ENCODE peak calls at places on chromosomes 2 and 18, in six cellular contexts. J is HCT116, T is PC-3, F is neural progenitor cell, D is GM23248, A is hepatocyte. C is an unnamed sample.

GRCh38 chr2:225020157-225020864 is 22.0 kb downstream of the DOCK10 start:
- DNase-seq in J (no peak), T (no peak), F (no peak), D (peak), A (no peak), C (no peak)

GRCh38 chr2:219198974-219199373 is 7.6 kb upstream of the ZFAND2B start:
- DNase-seq in J (no peak), T (peak), F (no peak), D (no peak), A (no peak), C (no peak)

GRCh38 chr2:19542796-19543195 is 184.4 kb upstream of the OSR1 start:
- DNase-seq in J (no peak), T (no peak), F (no peak), D (peak), A (no peak), C (no peak)

GRCh38 chr2:234980476-234981187 is 28.8 kb downstream of the SH3BP4 start:
- DNase-seq in J (no peak), T (peak), F (no peak), D (no peak), A (peak), C (no peak)

GRCh38 chr2:99915108-99915675 is 227.2 kb downstream of the AFF3 start:
- DNase-seq in J (no peak), T (no peak), F (no peak), D (no peak), A (no peak), C (no peak)

GRCh38 chr2:62814132-62814531 is 108.6 kb downstream of the EHBP1 start:
- DNase-seq in J (no peak), T (no peak), F (no peak), D (peak), A (no peak), C (no peak)

GRCh38 chr2:10951558-10952414 is 40.1 kb downstream of the KCNF1 start:
- DNase-seq in J (no peak), T (no peak), F (no peak), D (no peak), A (no peak), C (no peak)

GRCh38 chr2:33511141-33511540 is 34.7 kb downstream of the RASGRP3 start:
- DNase-seq in J (no peak), T (no peak), F (no peak), D (no peak), A (no peak), C (no peak)

GRCh38 chr18:10329116-10329515 is 125.3 kb upstream of the APCDD1 start:
- DNase-seq in J (no peak), T (no peak), F (no peak), D (peak), A (no peak), C (no peak)

GRCh38 chr2:177799531-177799930 is 273.0 kb downstream of the PDE11A start:
- DNase-seq in J (no peak), T (peak), F (peak), D (peak), A (peak), C (peak)

GRCh38 chr2:191155608-191156071 is 4.8 kb upstream of the STAT4 start:
- DNase-seq in J (peak), T (peak), F (no peak), D (peak), A (peak), C (peak)

GRCh38 chr2:47190188-47190818 is 35.2 kb upstream of the STPG4 start:
- DNase-seq in J (no peak), T (peak), F (no peak), D (peak), A (no peak), C (no peak)

GRCh38 chr2:58521803-58522602 is 280.9 kb upstream of the FANCL start:
- DNase-seq in J (no peak), T (peak), F (no peak), D (peak), A (no peak), C (no peak)

GRCh38 chr2:239895116-239895515 is 130.0 kb downstream of the NDUFA10 start:
- DNase-seq in J (no peak), T (no peak), F (no peak), D (no peak), A (no peak), C (no peak)

GRCh38 chr2:237731663-237732062 is 66.9 kb upstream of the RBM44 start:
- DNase-seq in J (peak), T (peak), F (no peak), D (peak), A (peak), C (no peak)

GRCh38 chr2:145007673-145008263 is 487.8 kb upstream of the ZEB2 start:
- DNase-seq in J (no peak), T (peak), F (no peak), D (no peak), A (no peak), C (no peak)

GRCh38 chr2:42853571-42854206 is 61.3 kb upstream of the HAAO start:
- DNase-seq in J (no peak), T (no peak), F (no peak), D (no peak), A (no peak), C (no peak)

GRCh38 chr2:42850016-42850805 is 57.8 kb upstream of the HAAO start:
- DNase-seq in J (no peak), T (no peak), F (no peak), D (no peak), A (no peak), C (no peak)

GRCh38 chr2:42852798-42853197 is 60.4 kb upstream of the HAAO start:
- DNase-seq in J (no peak), T (no peak), F (no peak), D (no peak), A (no peak), C (no peak)

GRCh38 chr2:42851186-42851585 is 58.8 kb upstream of the HAAO start:
- DNase-seq in J (no peak), T (no peak), F (no peak), D (no peak), A (no peak), C (no peak)

DNA sequence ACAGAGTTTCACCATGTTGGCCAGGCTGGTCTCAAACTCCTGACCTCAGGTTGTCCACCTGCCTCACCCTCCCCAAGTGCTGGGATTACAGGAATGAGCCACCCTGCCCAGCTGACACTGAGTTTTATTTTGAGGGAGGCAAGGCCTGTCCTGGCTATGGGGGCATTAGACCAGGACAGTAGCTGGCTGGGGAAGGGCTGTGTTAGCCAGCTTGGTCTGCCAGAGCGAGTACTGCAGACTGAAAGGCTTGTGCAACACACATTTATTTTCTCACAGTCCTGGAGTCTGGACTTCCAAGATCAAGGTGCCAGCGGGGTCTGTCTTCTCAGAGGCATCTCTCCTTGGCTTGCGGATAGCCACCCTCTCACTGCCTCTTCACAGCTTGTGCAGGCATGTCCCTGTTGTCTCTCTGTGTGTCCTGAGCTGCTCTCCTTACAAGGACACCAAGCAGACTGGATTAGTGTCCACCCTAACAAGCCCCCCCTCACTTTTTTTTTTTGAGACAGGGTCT is 59.4 kb upstream of the HAAO start:
- DNase-seq in J (no peak), T (no peak), F (no peak), D (no peak), A (no peak), C (no peak)
- TF ChIP-seq EZH2phosphoT487 in J (no peak), T (no peak), F (no peak), D (no peak), A (no peak), C (no peak)

GRCh38 chr18:361941-362913 is 94.4 kb upstream of the THOC1 start:
- DNase-seq in J (no peak), T (peak), F (peak), D (peak), A (peak), C (no peak)

GRCh38 chr18:362914-363295 is 95.1 kb upstream of the THOC1 start:
- DNase-seq in J (no peak), T (no peak), F (peak), D (peak), A (no peak), C (no peak)

GRCh38 chr18:364221-364620 is 96.4 kb upstream of the THOC1 start:
- DNase-seq in J (no peak), T (no peak), F (no peak), D (peak), A (no peak), C (no peak)

GRCh38 chr18:365651-366050 is 97.8 kb upstream of the THOC1 start:
- DNase-seq in J (no peak), T (no peak), F (no peak), D (no peak), A (no peak), C (no peak)

GRCh38 chr18:363327-364115 is 95.7 kb upstream of the THOC1 start:
- DNase-seq in J (no peak), T (peak), F (no peak), D (peak), A (no peak), C (no peak)
- TF ChIP-seq EZH2phosphoT487 in J (no peak), T (no peak), F (no peak), D (peak), A (no peak), C (no peak)

GRCh38 chr18:64380117-64380516 is 231.2 kb upstream of the LINC00305 start:
- DNase-seq in J (no peak), T (no peak), F (no peak), D (no peak), A (no peak), C (no peak)
- TF ChIP-seq EZH2phosphoT487 in J (no peak), T (no peak), F (no peak), D (no peak), A (no peak), C (no peak)

GRCh38 chr2:147135401-147135800 is 709.4 kb upstream of the ACVR2A start:
- DNase-seq in J (no peak), T (no peak), F (no peak), D (no peak), A (no peak), C (no peak)

GRCh38 chr2:147133273-147133901 is 711.4 kb upstream of the ACVR2A start:
- DNase-seq in J (no peak), T (peak), F (no peak), D (no peak), A (no peak), C (no peak)
- TF ChIP-seq EZH2phosphoT487 in J (no peak), T (no peak), F (no peak), D (no peak), A (peak), C (no peak)

GRCh38 chr2:215540646-215541045 is 104.8 kb upstream of the FN1 start:
- DNase-seq in J (no peak), T (peak), F (no peak), D (peak), A (no peak), C (no peak)

GRCh38 chr2:215537621-215538020 is 101.8 kb upstream of the FN1 start:
- DNase-seq in J (no peak), T (peak), F (no peak), D (peak), A (peak), C (no peak)

GRCh38 chr2:215542690-215543089 is 106.8 kb upstream of the FN1 start:
- DNase-seq in J (no peak), T (no peak), F (no peak), D (no peak), A (no peak), C (no peak)
- TF ChIP-seq EZH2phosphoT487 in J (no peak), T (no peak), F (no peak), D (no peak), A (no peak), C (no peak)

GRCh38 chr2:56185582-56186046 is 1.8 kb downstream of the CCDC85A start:
- DNase-seq in J (no peak), T (peak), F (peak), D (peak), A (peak), C (no peak)
- TF ChIP-seq EZH2phosphoT487 in J (no peak), T (no peak), F (no peak), D (no peak), A (no peak), C (no peak)

GRCh38 chr18:28725876-28726275 is 548.9 kb upstream of the CDH2 start:
- DNase-seq in J (no peak), T (peak), F (no peak), D (peak), A (no peak), C (no peak)

GRCh38 chr18:28723506-28723905 is 546.6 kb upstream of the CDH2 start:
- DNase-seq in J (no peak), T (peak), F (no peak), D (no peak), A (no peak), C (no peak)

GRCh38 chr18:28729321-28729720 is 552.4 kb upstream of the CDH2 start:
- DNase-seq in J (no peak), T (peak), F (no peak), D (peak), A (no peak), C (no peak)

DNA sequence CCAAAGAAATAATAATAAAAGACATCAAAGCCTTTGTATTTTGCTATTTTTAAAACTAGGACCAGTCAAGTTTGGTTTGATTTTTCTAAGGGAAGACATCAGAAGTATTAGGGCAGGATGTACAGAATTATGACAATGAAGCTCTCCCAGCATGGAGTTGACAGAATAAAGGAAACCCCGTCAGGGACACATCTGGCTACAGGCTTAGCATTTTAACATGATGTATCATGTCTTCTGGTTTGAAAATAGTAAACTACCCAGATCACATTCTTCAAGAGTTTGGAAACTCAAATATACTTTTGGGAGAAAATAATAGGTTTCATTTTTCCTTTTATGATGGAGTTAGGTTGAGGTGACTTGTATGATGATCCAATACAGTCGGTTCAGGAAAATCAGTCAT is 552.0 kb upstream of the CDH2 start:
- DNase-seq in J (no peak), T (peak), F (no peak), D (peak), A (no peak), C (no peak)
- TF ChIP-seq EZH2phosphoT487 in J (no peak), T (no peak), F (no peak), D (no peak), A (no peak), C (no peak)

GRCh38 chr2:96085541-96086355 is 30.6 kb downstream of the ADRA2B start:
- DNase-seq in J (no peak), T (no peak), F (no peak), D (no peak), A (no peak), C (no peak)
- TF ChIP-seq EZH2phosphoT487 in J (no peak), T (no peak), F (no peak), D (no peak), A (no peak), C (no peak)